ENCODE peak calls at places on chromosomes 5 and 9, in five cellular contexts. L is stomach, G is HepG2, Y is SK-N-SH, V is transverse colon. Q is an unnamed sample.

GRCh38 chr9:97852399-97853055 is 499 bp upstream of the FOXE1 start:
- DNase-seq in Y (no peak), V (no peak), G (no peak), L (no peak), Q (no peak)

GRCh38 chr5:95027151-95027721 is 257.7 kb downstream of the MCTP1 start:
- DNase-seq in V (no peak), G (no peak), L (no peak), Y (no peak), Q (no peak)

GRCh38 chr9:112711050-112711689 is 6.7 kb downstream of the INIP start:
- DNase-seq in G (peak), Y (peak), V (no peak), L (no peak), Q (no peak)

GRCh38 chr9:108477538-108478006 is 378.2 kb downstream of the ACTL7B start:
- DNase-seq in V (peak), L (no peak), Y (no peak), G (peak), Q (no peak)

GRCh38 chr5:57313716-57314115 is 139.9 kb downstream of the GPBP1 start:
- DNase-seq in G (no peak), V (no peak), Y (no peak), L (no peak), Q (no peak)

GRCh38 chr5:134466241-134467069 is 54.8 kb upstream of the CDKN2AIPNL start:
- DNase-seq in L (peak), V (peak), Y (peak), G (peak), Q (peak)

GRCh38 chr9:72971411-72971810 is 18.6 kb upstream of the ALDH1A1 start:
- DNase-seq in V (no peak), L (no peak), G (no peak), Y (no peak), Q (no peak)

GRCh38 chr9:41229408-41230401 is 40.6 kb upstream of the ZNG1F start:
- DNase-seq in G (peak), Y (peak), L (no peak), V (no peak), Q (peak)

GRCh38 chr5:58407042-58407709 is 52.7 kb downstream of the PLK2 start:
- DNase-seq in Y (no peak), V (no peak), L (no peak), G (no peak), Q (no peak)

GRCh38 chr9:69760278-69760610 is 433 bp upstream of the PTAR1 start:
- DNase-seq in L (no peak), Y (no peak), G (no peak), V (no peak), Q (no peak)

GRCh38 chr9:17764306-17764705 is 185.4 kb downstream of the SH3GL2 start:
- DNase-seq in L (no peak), V (no peak), G (no peak), Y (no peak), Q (no peak)

GRCh38 chr5:157072508-157072907 is 13.6 kb upstream of the HAVCR1 start:
- DNase-seq in L (no peak), Y (no peak), V (no peak), G (no peak), Q (no peak)

GRCh38 chr5:7321724-7322123 is 74.2 kb upstream of the ADCY2 start:
- DNase-seq in G (no peak), Y (no peak), L (no peak), V (no peak), Q (no peak)

GRCh38 chr9:138097501-138097991 is 220.0 kb downstream of the CACNA1B start:
- DNase-seq in G (no peak), V (no peak), L (peak), Y (peak), Q (peak)

GRCh38 chr9:127706836-127707241 is at the start of gene CFAP157:
- DNase-seq in Y (peak), L (peak), V (no peak), G (no peak), Q (no peak)

GRCh38 chr5:57494104-57495098 is 11.8 kb upstream of the ACTBL2 start:
- DNase-seq in L (peak), Y (no peak), G (peak), V (peak), Q (no peak)

GRCh38 chr5:173385832-173386360 is 57.7 kb upstream of the STC2 start:
- DNase-seq in V (no peak), Y (no peak), L (no peak), G (no peak), Q (no peak)

GRCh38 chr5:153445875-153446567 is 44.4 kb upstream of the GRIA1 start:
- DNase-seq in L (peak), Y (peak), G (no peak), V (no peak), Q (no peak)

GRCh38 chr5:78362220-78362619 is 1.8 kb downstream of the SCAMP1 start:
- DNase-seq in L (no peak), Y (no peak), V (no peak), G (no peak), Q (no peak)
- H3K4me3 ChIP-seq in L (no peak), Y (peak), V (no peak), G (no peak), Q (no peak)

DNA sequence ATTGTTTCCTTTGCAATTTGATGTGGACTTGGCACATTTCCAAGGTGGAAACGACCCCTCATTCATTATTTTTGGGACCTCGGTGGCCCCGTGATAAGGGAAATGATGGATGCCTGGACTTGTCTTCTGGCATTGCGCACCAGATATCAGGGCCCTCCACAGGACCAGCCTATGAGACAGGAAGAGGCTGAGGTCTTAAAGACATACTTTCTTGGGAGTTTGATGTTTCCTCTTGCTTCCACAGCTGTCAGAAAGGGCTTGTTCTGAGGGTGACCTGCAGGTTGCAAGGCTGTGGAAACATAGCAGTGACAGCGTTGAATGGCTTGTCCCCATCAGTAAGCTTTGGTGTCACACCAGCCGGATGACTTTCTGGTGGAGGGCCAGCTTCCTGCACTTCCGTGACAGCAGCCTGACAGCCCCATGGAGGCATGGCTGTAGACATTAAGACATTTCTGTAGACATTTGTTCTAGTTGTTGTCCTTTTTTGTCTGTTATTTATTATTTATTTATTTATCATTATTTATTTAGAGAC is 143.2 kb downstream of the C9orf152 start:
- DNase-seq in G (no peak), L (no peak), V (no peak), Y (no peak), Q (no peak)
- TF ChIP-seq POLR2AphosphoS5 in G (no peak), L (no peak), V (no peak), Y (peak), Q (no peak)

GRCh38 chr9:16060457-16061129 is 507.8 kb downstream of the CCDC171 start:
- DNase-seq in V (no peak), L (no peak), Y (no peak), G (no peak), Q (no peak)

GRCh38 chr9:16063241-16063591 is 510.4 kb downstream of the CCDC171 start:
- DNase-seq in V (no peak), L (no peak), G (no peak), Y (no peak), Q (no peak)

GRCh38 chr9:16064701-16065230 is 511.9 kb downstream of the CCDC171 start:
- DNase-seq in L (no peak), G (no peak), Y (peak), V (no peak), Q (no peak)

GRCh38 chr9:16058131-16058549 is 505.3 kb downstream of the CCDC171 start:
- DNase-seq in L (no peak), V (no peak), Y (no peak), G (no peak), Q (no peak)

DNA sequence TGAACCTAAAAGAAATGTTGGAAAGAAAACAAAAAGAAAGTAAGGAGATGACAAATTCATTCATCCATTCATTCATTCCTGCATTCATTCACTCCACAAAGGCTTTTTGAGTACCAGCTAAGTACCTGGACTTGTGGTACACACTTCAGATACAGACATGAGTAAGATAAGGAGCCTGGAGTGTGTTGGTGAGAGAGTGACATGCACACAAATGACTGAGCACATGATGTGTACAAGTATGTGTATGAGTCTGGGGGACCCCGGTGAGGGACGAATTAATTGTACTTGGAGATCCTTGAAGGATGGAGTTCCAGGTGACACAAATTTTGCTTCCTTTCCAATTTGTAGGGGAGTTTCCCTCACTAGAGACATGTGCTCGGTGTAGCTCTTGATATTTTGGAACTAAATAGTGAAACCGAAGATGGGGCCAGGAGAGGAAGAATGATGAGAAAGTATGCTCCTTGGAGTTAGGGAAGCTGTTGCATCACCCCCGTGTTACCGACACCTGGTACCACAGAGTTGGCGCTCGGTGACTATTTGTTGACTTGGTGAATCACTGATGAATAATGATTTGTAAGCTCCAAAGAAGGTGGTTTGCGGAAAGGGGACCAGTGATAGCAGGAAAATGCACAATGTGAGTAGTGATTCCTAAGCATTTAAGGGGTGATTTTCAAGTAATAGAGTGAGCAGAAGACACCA is 509.8 kb downstream of the CCDC171 start:
- DNase-seq in L (no peak), Y (no peak), V (no peak), G (no peak), Q (no peak)
- TF ChIP-seq EP300 in L (no peak), Y (peak), V (no peak), G (no peak), Q (no peak)

DNA sequence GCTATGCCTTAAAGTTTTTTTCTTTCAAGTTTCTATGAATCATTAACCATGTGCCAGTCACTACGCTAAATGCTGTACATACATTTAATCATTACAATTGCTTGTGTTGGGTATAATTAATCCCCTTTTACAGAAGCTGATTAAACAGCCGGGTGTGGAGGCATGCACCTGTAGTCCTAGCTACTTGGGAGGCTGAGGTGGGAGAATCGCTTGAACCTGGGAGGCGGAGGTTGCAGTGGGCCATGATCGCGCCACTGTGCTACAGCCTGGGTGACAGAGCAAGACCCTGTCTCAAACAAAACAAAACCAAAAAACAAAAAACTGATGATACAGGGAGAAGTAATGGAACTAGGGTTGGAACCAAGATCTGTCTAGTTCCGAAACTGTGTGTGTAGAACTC is 1.2 kb upstream of the UBE2R2 start:
- DNase-seq in V (no peak), L (no peak), G (no peak), Y (no peak), Q (no peak)
- H3K4me3 ChIP-seq in V (peak), L (no peak), G (peak), Y (no peak), Q (no peak)

GRCh38 chr9:81690251-81690851 is 1.0 kb upstream of the TLE1 start:
- DNase-seq in Y (no peak), L (peak), G (no peak), V (peak), Q (peak)
- TF ChIP-seq POLR2AphosphoS5 in Y (no peak), L (no peak), G (no peak), V (peak), Q (no peak)

DNA sequence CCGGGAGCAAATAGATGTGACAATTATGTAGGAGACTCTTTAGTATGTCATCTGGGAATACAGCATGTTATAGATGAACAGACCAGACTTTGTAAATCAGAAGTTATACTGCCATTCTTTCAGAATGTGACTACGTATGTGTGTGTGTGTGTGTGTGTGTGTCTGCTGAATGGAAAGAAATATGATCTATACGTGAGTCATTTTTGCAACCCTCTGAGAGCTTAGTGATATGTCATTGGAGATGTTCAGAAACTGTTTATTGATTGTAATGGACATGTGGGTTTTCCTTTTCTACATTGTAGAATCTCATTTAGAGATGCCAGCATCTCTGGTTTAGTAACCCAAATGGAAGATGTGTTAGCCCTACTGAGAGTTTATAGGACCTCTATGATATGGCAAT is 731.5 kb downstream of the TLE1 start:
- DNase-seq in V (no peak), G (no peak), L (no peak), Y (no peak), Q (no peak)
- TF ChIP-seq EP300 in V (no peak), G (no peak), L (no peak), Y (no peak), Q (no peak)

DNA sequence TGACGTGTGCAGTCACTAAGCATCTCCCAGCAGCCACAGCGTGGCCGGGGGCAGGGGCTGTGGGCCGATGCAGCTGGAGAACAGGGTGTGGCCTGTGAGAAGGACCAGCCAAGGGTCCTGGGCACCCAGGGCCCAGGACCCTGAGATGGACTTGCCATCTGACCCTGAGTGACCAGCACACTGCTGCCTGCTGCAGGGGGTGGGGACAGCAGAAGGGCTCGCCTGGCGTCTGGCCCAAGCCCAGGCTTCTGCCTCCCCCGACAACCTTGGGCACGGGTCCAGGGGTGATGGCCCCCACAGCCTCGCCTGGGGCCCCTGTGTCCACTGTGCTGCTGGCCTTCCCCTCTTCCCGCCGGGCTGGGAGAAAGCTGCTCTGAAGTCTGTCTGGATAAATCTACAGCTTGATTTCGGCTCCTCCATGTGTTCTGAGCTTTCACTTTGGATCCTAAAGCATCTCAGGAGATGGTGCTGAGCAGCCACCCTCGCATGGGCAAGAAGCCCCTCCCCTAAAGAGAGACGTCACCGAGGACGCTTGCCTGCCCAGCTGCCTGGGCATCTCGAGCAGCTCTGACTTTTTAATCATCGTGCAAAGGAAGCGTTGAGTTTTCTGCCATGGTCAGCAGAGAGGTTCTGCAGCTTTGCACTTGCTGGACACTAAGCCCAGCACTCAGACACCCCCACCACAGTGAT is 5.6 kb downstream of the KCNT1 start:
- DNase-seq in L (no peak), G (no peak), V (no peak), Y (peak), Q (no peak)
- H3K4me3 ChIP-seq in L (no peak), G (no peak), V (no peak), Y (no peak), Q (no peak)

GRCh38 chr5:22314548-22314947 is 538.6 kb downstream of the CDH12 start:
- DNase-seq in Y (no peak), V (no peak), L (no peak), G (no peak), Q (no peak)

GRCh38 chr5:22316291-22316690 is 536.9 kb downstream of the CDH12 start:
- DNase-seq in V (no peak), Y (no peak), L (no peak), G (no peak), Q (no peak)

GRCh38 chr5:22319798-22320197 is 533.3 kb downstream of the CDH12 start:
- DNase-seq in Y (no peak), V (no peak), L (no peak), G (no peak), Q (no peak)
- TF ChIP-seq POLR2AphosphoS5 in Y (no peak), V (no peak), L (no peak), G (no peak), Q (no peak)

GRCh38 chr5:179862891-179863290 is 4.3 kb upstream of the MRNIP start:
- DNase-seq in G (no peak), V (no peak), Y (no peak), L (no peak), Q (peak)

GRCh38 chr5:179862296-179862695 is 3.7 kb upstream of the MRNIP start:
- DNase-seq in V (no peak), L (no peak), Y (no peak), G (no peak), Q (peak)

GRCh38 chr5:179865471-179866240 is 7.0 kb upstream of the MRNIP start:
- DNase-seq in L (no peak), G (no peak), Y (no peak), V (no peak), Q (peak)

GRCh38 chr5:179864686-179865085 is 6.1 kb upstream of the MRNIP start:
- DNase-seq in Y (no peak), L (no peak), V (no peak), G (no peak), Q (peak)

DNA sequence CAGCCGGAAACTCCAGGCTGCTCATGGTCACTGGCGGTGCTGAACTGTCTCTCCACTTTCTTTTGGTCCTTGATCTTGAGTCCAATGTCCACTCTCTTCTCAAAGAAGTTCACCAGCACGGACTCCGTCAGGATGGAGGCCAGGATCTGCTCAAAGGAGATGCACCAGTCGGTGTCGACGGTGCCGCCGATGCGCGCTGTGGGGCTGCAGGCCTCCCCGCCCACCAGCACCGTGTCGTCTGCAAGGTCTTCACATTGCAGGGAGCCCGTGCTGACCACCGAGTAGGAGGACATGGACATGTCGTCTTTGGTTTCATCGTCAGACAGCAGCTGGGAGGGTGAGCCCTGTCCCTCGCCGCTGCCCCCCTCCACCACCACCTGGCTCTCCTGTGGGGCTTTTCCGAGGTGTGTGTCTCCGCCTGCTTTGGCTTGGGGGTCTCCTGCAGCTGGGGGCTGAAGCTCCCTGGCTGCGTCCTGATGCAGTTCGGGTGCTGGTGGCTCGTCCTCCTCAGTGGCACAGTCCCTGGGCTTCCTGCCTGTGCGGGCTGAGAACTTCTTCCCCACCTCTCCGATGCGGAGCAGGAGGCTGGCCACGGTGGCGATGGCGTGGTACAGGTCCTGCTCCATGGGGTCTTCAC is 5.0 kb upstream of the MRNIP start:
- DNase-seq in Y (no peak), V (no peak), L (no peak), G (no peak), Q (peak)
- TF ChIP-seq EP300 in Y (no peak), V (no peak), L (no peak), G (no peak), Q (no peak)

Q was measured in sigmoid colon.